ENCODE peak calls at places on chromosomes 6 and 20, in four cellular contexts. V is K562, H is GM23248, K is hepatocyte. J is an unnamed sample.

GRCh38 chr20:24955045-24955444 is 6.0 kb downstream of the CST7 start:
- DNase-seq in K (no peak), H (no peak), V (no peak), J (no peak)

GRCh38 chr6:105611606-105612005 is 208.7 kb upstream of the PREP start:
- DNase-seq in H (peak), K (no peak), V (no peak), J (no peak)

GRCh38 chr6:37126961-37127360 is 43.0 kb upstream of the PIM1 start:
- DNase-seq in K (no peak), V (no peak), H (no peak), J (no peak)

GRCh38 chr6:11341867-11342266 is 109.4 kb upstream of the NEDD9 start:
- DNase-seq in V (no peak), H (peak), K (no peak), J (peak)

GRCh38 chr6:41713650-41714291 is 21.6 kb downstream of the TFEB start:
- DNase-seq in K (no peak), V (no peak), H (peak), J (no peak)

GRCh38 chr20:57711311-57711712 is 1.5 kb upstream of the PMEPA1 start:
- DNase-seq in K (no peak), V (no peak), H (peak), J (no peak)

GRCh38 chr6:161101517-161101916 is 109.9 kb downstream of the MAP3K4 start:
- DNase-seq in H (no peak), K (peak), V (peak), J (no peak)

GRCh38 chr20:8678098-8678776 is 390.6 kb upstream of the PLCB4 start:
- DNase-seq in H (peak), V (no peak), K (no peak), J (no peak)

GRCh38 chr6:98747246-98747645 is 87.1 kb upstream of the POU3F2 start:
- DNase-seq in K (no peak), H (no peak), V (no peak), J (no peak)

GRCh38 chr6:161215193-161215592 is 58.7 kb downstream of the AGPAT4 start:
- DNase-seq in K (peak), V (peak), H (peak), J (peak)

GRCh38 chr20:58714340-58714922 is 21.8 kb downstream of the NPEPL1 start:
- DNase-seq in V (no peak), H (no peak), K (peak), J (no peak)

GRCh38 chr6:87126501-87126900 is 28.9 kb upstream of the ZNF292 start:
- DNase-seq in K (no peak), V (no peak), H (no peak), J (no peak)

GRCh38 chr6:86192123-86192522 is 549.4 kb upstream of the SYNCRIP start:
- DNase-seq in K (peak), V (peak), H (peak), J (no peak)

GRCh38 chr20:31803552-31804291 is 15.4 kb upstream of the MYLK2 start:
- DNase-seq in H (no peak), K (no peak), V (no peak), J (no peak)

GRCh38 chr20:53735536-53736050 is 142.0 kb upstream of the ZNF217 start:
- DNase-seq in K (peak), V (no peak), H (peak), J (peak)

GRCh38 chr20:25315418-25316210 is 67.7 kb downstream of the PYGB start:
- DNase-seq in H (peak), K (no peak), V (no peak), J (no peak)

GRCh38 chr6:138970856-138971425 is 17.1 kb downstream of the REPS1 start:
- DNase-seq in V (no peak), K (peak), H (peak), J (no peak)

GRCh38 chr20:14069796-14070195 is 74.5 kb downstream of the MACROD2 start:
- DNase-seq in V (no peak), H (peak), K (no peak), J (no peak)

GRCh38 chr20:13337090-13337784 is 116.2 kb downstream of the ISM1 start:
- DNase-seq in K (no peak), H (no peak), V (no peak), J (no peak)

GRCh38 chr6:33578588-33579011 is 1.5 kb downstream of the BAK1 start:
- DNase-seq in H (no peak), K (no peak), V (peak), J (no peak)

GRCh38 chr6:4449409-4449808 is 314.0 kb upstream of the ECI2 start:
- DNase-seq in V (no peak), H (no peak), K (no peak), J (no peak)

GRCh38 chr6:143064996-143065683 is 4.5 kb downstream of the AIG1 start:
- DNase-seq in H (peak), K (peak), V (peak), J (no peak)

GRCh38 chr6:153312633-153313032 is 181.6 kb upstream of the RGS17 start:
- DNase-seq in V (peak), K (peak), H (peak), J (peak)

GRCh38 chr20:19757487-19757972 is 528 bp upstream of the RIN2 start:
- DNase-seq in H (peak), K (peak), V (no peak), J (peak)

GRCh38 chr6:71367763-71368162 is 79.2 kb downstream of the OGFRL1 start:
- DNase-seq in K (no peak), H (no peak), V (no peak), J (no peak)

GRCh38 chr6:108105584-108105983 is 31.0 kb upstream of the OSTM1 start:
- DNase-seq in H (no peak), V (no peak), K (no peak), J (peak)

GRCh38 chr20:51095755-51096509 is 73.0 kb upstream of the KCNG1 start:
- DNase-seq in H (no peak), K (no peak), V (peak), J (no peak)

GRCh38 chr20:58308680-58309527 is 611 bp upstream of the RAB22A start:
- DNase-seq in V (peak), H (peak), K (peak), J (peak)

GRCh38 chr6:100116409-100117194 is 122.6 kb upstream of the MCHR2 start:
- DNase-seq in V (peak), H (peak), K (peak), J (peak)

GRCh38 chr6:64926051-64926450 is 781.0 kb downstream of the EYS start:
- DNase-seq in K (no peak), V (no peak), H (no peak), J (no peak)

GRCh38 chr6:1787109-1787466 is 177.4 kb downstream of the FOXC1 start:
- DNase-seq in K (no peak), H (no peak), V (no peak), J (no peak)

GRCh38 chr20:53706008-53706481 is 112.4 kb upstream of the ZNF217 start:
- DNase-seq in H (peak), V (no peak), K (no peak), J (no peak)

GRCh38 chr6:11865926-11866325 is 87.3 kb upstream of the ADTRP start:
- DNase-seq in V (no peak), H (peak), K (peak), J (no peak)

GRCh38 chr20:11195899-11196558 is 522.2 kb upstream of the JAG1 start:
- DNase-seq in H (peak), K (no peak), V (no peak), J (peak)

GRCh38 chr6:38459291-38459690 is 180.4 kb downstream of the BTBD9 start:
- DNase-seq in V (peak), H (peak), K (no peak), J (no peak)

GRCh38 chr6:134689177-134689576 is 260.7 kb downstream of the ALDH8A1 start:
- DNase-seq in K (no peak), V (no peak), H (no peak), J (no peak)

GRCh38 chr20:46324960-46325703 is 16.8 kb upstream of the CDH22 start:
- DNase-seq in K (peak), V (peak), H (peak), J (peak)

GRCh38 chr6:33856655-33857054 is 52.9 kb upstream of the MLN start:
- DNase-seq in H (no peak), V (no peak), K (no peak), J (no peak)

GRCh38 chr6:143441010-143441409 is 9.5 kb downstream of the ADAT2 start:
- DNase-seq in H (no peak), K (no peak), V (no peak), J (no peak)

GRCh38 chr20:58645277-58645968 is 5.7 kb upstream of the STX16 start:
- DNase-seq in K (no peak), H (peak), V (no peak), J (peak)

DNA sequence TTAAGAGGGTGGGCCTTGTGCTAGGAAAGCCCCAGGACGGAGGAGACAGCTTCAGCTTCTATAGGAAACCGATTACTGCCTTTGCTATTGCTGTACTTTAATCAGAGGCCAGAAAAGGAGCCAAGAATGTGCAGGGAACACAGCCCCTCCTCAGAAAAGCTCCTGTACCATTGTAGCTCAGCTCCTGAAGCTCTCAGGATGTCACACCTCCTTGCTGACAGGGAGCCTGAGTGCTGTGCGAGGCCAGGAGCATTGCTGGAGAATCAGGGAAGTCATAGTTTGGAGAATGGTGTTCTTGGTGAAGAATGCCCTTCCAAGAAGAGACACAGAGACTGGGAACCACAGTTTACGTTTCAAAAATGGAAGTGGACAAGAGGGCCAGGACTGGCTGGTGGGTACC is 46.8 kb downstream of the LYRM2 start:
- DNase-seq in H (no peak), K (no peak), V (no peak), J (peak)
- H3K27ac ChIP-seq in H (no peak), K (no peak), V (no peak), J (no peak)

GRCh38 chr20:5171790-5172164 is 45.0 kb downstream of the CDS2 start:
- DNase-seq in H (no peak), V (peak), K (no peak), J (no peak)
- H3K27ac ChIP-seq in H (no peak), V (no peak), K (no peak), J (peak)

GRCh38 chr6:157548635-157549467 is 167.9 kb downstream of the ZDHHC14 start:
- DNase-seq in H (no peak), V (no peak), K (no peak), J (no peak)
- H3K27ac ChIP-seq in H (no peak), V (no peak), K (no peak), J (no peak)

GRCh38 chr20:20821496-20822260 is 109.2 kb upstream of the RALGAPA2 start:
- DNase-seq in H (no peak), V (no peak), K (no peak), J (no peak)

GRCh38 chr20:20816969-20817368 is 104.5 kb upstream of the RALGAPA2 start:
- DNase-seq in V (no peak), K (no peak), H (no peak), J (no peak)

GRCh38 chr20:20820780-20821495 is 108.5 kb upstream of the RALGAPA2 start:
- DNase-seq in K (no peak), V (no peak), H (no peak), J (no peak)

GRCh38 chr20:20823469-20823868 is 111.0 kb upstream of the RALGAPA2 start:
- DNase-seq in K (no peak), H (no peak), V (no peak), J (no peak)

DNA sequence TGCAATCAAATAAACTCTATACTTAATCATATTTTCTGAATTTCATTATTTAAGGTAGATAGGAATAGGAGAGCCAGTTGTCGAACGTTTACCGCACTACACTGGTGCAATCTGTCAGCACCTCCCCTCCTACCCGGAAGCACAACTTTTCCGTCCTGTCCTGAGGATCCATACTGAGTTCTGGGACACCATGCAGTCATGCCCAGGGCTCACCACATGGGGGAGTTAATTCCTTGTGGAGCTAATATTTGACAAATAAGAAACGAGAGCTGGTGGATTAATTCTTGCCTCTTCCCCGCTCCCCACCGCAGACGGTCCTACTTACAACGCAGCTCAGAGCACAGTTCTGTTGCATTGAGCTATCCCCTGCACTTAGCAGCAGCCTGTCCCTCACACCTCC is 107.7 kb upstream of the RALGAPA2 start:
- DNase-seq in V (peak), K (no peak), H (peak), J (peak)
- H3K27ac ChIP-seq in V (no peak), K (no peak), H (no peak), J (no peak)